ENCODE peak calls at places on chromosomes 7 and 10, in seven cellular contexts. R is fibroblast of the aortic adventitia, X is pancreas, H is transverse colon, E is NB4, Z is heart right ventricle, V is nephron progenitor cell. Y is an unnamed sample.

GRCh38 chr7:94394399-94395140 is at the start of gene COL1A2:
- DNase-seq in X (peak), H (peak), R (peak), Z (peak), E (no peak), V (peak), Y (peak)

GRCh38 chr7:45100761-45101480 is 10.6 kb downstream of the TBRG4 start:
- DNase-seq in H (no peak), R (no peak), X (no peak), E (no peak), V (no peak), Z (no peak), Y (no peak)

GRCh38 chr7:152588350-152588749 is 87.6 kb downstream of the XRCC2 start:
- DNase-seq in V (no peak), Z (no peak), R (peak), X (peak), E (no peak), H (no peak), Y (no peak)

GRCh38 chr10:35379226-35380137 is 43.2 kb downstream of the CCNY start:
- DNase-seq in V (no peak), R (peak), E (peak), Z (peak), X (no peak), H (no peak), Y (peak)

GRCh38 chr7:126361183-126361582 is 891.6 kb downstream of the GRM8 start:
- DNase-seq in R (no peak), X (no peak), H (no peak), V (no peak), E (no peak), Z (no peak), Y (no peak)

GRCh38 chr7:128148676-128149075 is 92.4 kb upstream of the LEP start:
- DNase-seq in H (no peak), E (no peak), X (no peak), Z (no peak), V (no peak), R (no peak), Y (no peak)

GRCh38 chr7:95999481-95999880 is 227.1 kb downstream of the DYNC1I1 start:
- DNase-seq in V (no peak), Z (no peak), E (no peak), R (no peak), X (no peak), H (no peak), Y (no peak)

GRCh38 chr7:151518105-151518780 is 1.5 kb downstream of the RHEB start:
- DNase-seq in R (peak), E (peak), V (peak), X (peak), Z (peak), H (peak), Y (peak)

GRCh38 chr7:40749877-40750276 is 615.1 kb downstream of the SUGCT start:
- DNase-seq in H (no peak), Z (no peak), R (peak), V (no peak), X (no peak), E (no peak), Y (no peak)

GRCh38 chr10:131427901-131428300 is 116.4 kb upstream of the TCERG1L start:
- DNase-seq in H (no peak), Z (no peak), E (no peak), X (no peak), R (no peak), V (no peak), Y (no peak)

GRCh38 chr7:135980665-135981180 is 3.6 kb upstream of the MTPN start:
- DNase-seq in E (peak), V (no peak), H (peak), X (no peak), R (peak), Z (no peak), Y (peak)

GRCh38 chr7:108294595-108294994 is 161.6 kb downstream of the NRCAM start:
- DNase-seq in Z (no peak), V (no peak), H (no peak), R (no peak), X (no peak), E (peak), Y (peak)

GRCh38 chr7:116403265-116403664 is 96.3 kb upstream of the CAV2 start:
- DNase-seq in H (no peak), V (no peak), Z (no peak), X (no peak), E (no peak), R (peak), Y (no peak)

GRCh38 chr10:119335671-119336353 is 128.4 kb downstream of the GRK5 start:
- DNase-seq in V (no peak), Z (peak), X (no peak), H (no peak), R (no peak), E (no peak), Y (no peak)

GRCh38 chr7:82359426-82359825 is 84.2 kb downstream of the CACNA2D1 start:
- DNase-seq in H (no peak), Z (no peak), E (no peak), V (no peak), X (no peak), R (no peak), Y (no peak)
- TF ChIP-seq CTCF in H (no peak), Z (no peak), E (no peak), V (no peak), X (no peak), R (no peak), Y (no peak)

GRCh38 chr10:82037076-82037475 is 162.1 kb downstream of the NRG3 start:
- DNase-seq in V (no peak), Z (no peak), R (no peak), X (no peak), H (no peak), E (no peak), Y (no peak)

GRCh38 chr10:82038587-82038986 is 163.6 kb downstream of the NRG3 start:
- DNase-seq in X (no peak), V (no peak), Z (no peak), H (no peak), E (no peak), R (no peak), Y (no peak)

DNA sequence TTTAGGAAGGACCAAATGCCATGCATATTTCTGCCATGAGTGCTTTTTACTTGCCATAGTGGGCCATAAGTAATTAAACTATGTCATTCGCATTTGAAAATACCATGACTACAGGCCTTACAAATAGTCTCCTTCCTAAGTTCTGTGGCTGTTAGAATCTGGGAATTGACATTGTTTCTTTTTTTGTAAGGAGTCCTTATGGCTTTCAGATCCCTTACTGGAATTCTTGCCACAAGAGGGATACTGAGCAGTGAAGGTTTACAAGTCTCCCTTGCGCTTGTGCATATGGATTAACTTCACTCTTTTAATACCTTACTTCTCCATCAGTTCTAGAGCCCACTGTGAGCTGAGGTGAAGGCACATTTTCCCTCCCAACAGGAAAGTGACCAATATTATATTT is 166.0 kb downstream of the NRG3 start:
- DNase-seq in E (no peak), Z (no peak), X (no peak), V (no peak), R (no peak), H (no peak), Y (no peak)
- TF ChIP-seq CTCF in E (no peak), Z (no peak), X (no peak), V (no peak), R (no peak), H (no peak), Y (no peak)

GRCh38 chr10:96586419-96587254 is at the start of gene TM9SF3:
- DNase-seq in R (peak), X (peak), E (peak), V (peak), H (peak), Z (peak), Y (peak)
- TF ChIP-seq CTCF in R (no peak), X (no peak), E (no peak), V (no peak), H (peak), Z (peak), Y (no peak)

GRCh38 chr10:114613237-114613979 is 44.7 kb downstream of the ABLIM1 start:
- DNase-seq in V (no peak), E (no peak), R (no peak), Z (no peak), H (peak), X (peak), Y (no peak)

GRCh38 chr10:114615600-114616007 is 42.5 kb downstream of the ABLIM1 start:
- DNase-seq in E (no peak), V (no peak), H (no peak), R (no peak), X (no peak), Z (no peak), Y (peak)

GRCh38 chr10:114616516-114616915 is 41.6 kb downstream of the ABLIM1 start:
- DNase-seq in X (no peak), E (no peak), R (no peak), V (no peak), H (no peak), Z (no peak), Y (no peak)

GRCh38 chr10:114618722-114619121 is 39.4 kb downstream of the ABLIM1 start:
- DNase-seq in Z (no peak), V (no peak), X (no peak), H (no peak), E (no peak), R (no peak), Y (no peak)

DNA sequence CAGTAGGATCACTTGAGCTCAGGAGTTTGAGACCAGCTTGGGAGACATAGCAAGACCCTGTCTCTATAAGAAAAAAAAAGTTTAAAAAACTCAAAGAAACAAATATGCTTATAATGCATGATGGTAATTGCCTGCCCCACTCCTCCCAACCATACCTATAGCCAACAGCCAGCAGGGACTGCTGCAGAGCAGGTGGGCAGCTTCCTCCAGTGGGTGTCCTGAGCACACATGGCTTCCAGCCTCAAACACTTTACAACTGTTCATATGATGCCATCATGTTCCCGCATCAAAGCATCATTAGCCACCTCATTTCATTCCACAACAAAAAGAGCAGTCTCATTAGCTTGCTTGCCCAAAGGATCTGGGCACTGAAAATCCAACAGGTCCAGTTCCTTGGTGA is 42.0 kb downstream of the ABLIM1 start:
- DNase-seq in Z (no peak), V (no peak), R (no peak), H (no peak), E (no peak), X (no peak), Y (no peak)
- TF ChIP-seq CTCF in Z (no peak), V (no peak), R (no peak), H (no peak), E (no peak), X (no peak), Y (no peak)

GRCh38 chr10:96832721-96833219 is 672 bp downstream of the LCOR start:
- DNase-seq in H (peak), V (peak), E (peak), R (peak), X (peak), Z (peak), Y (peak)
- TF ChIP-seq CTCF in H (no peak), V (no peak), E (no peak), R (no peak), X (no peak), Z (no peak), Y (no peak)